ENCODE peak calls at places on chromosomes 16 and 17, in five cellular contexts. N is heart right ventricle, R is heart left ventricle, F is lung, X is astrocyte. E is an unnamed sample.
A peak's percentile ranks its signal among the peaks of the same experiment; 100 is the strongest.

GRCh38 chr16:84143784-84144199 is 1.2 kb downstream of the HSDL1 start:
- DNase-seq in N (no peak), R (no peak), F (no peak), X (no peak), E (no peak)

GRCh38 chr17:36625188-36625587 is 23.8 kb downstream of the MRM1 start:
- DNase-seq in N (no peak), R (no peak), F (no peak), X (no peak), E (no peak)

GRCh38 chr16:82630688-82631087 is 3.9 kb downstream of the CDH13 start:
- DNase-seq in N (no peak), R (no peak), F (no peak), X (no peak), E (no peak)

GRCh38 chr16:76052725-76053124 is 224.5 kb upstream of the CNTNAP4 start:
- DNase-seq in N (no peak), R (no peak), F (no peak), X (no peak), E (no peak)

GRCh38 chr17:36850794-36851193 is 86.5 kb upstream of the LHX1 start:
- DNase-seq in N (no peak), R (no peak), F (no peak), X (peak; percentile 65), E (no peak)

GRCh38 chr16:73213761-73214480 is 166.0 kb upstream of the ZFHX3 start:
- DNase-seq in N (no peak), R (no peak), F (no peak), X (no peak), E (no peak)

GRCh38 chr17:18136357-18136756 is 27.8 kb downstream of the MYO15A start:
- DNase-seq in N (no peak), R (no peak), F (no peak), X (no peak), E (no peak)

GRCh38 chr17:61150686-61151299 is 248.8 kb upstream of the TBX2 start:
- DNase-seq in N (no peak), R (no peak), F (no peak), X (no peak), E (no peak)

GRCh38 chr16:82187829-82188228 is 17.8 kb upstream of the MPHOSPH6 start:
- DNase-seq in N (no peak), R (no peak), F (no peak), X (no peak), E (no peak)

GRCh38 chr16:88548985-88549384 is 21.2 kb upstream of the ZC3H18 start:
- DNase-seq in N (no peak), R (no peak), F (no peak), X (no peak), E (no peak)

GRCh38 chr17:75142236-75142971 is 10.9 kb upstream of the NT5C start:
- DNase-seq in N (no peak), R (no peak), F (no peak), X (no peak), E (no peak)

GRCh38 chr16:720507-720989 is 398 bp upstream of the ANTKMT start:
- DNase-seq in N (no peak), R (peak; percentile 70), F (no peak), X (peak; percentile 58), E (peak; percentile 53)

GRCh38 chr17:82323514-82324234 is 6.3 kb upstream of the CD7 start:
- DNase-seq in N (peak; percentile 8), R (no peak), F (no peak), X (no peak), E (peak; percentile 52)

GRCh38 chr16:29683543-29684090 is 4.6 kb downstream of the QPRT start:
- DNase-seq in N (no peak), R (no peak), F (no peak), X (no peak), E (no peak)

GRCh38 chr16:70687671-70688265 is 1.9 kb upstream of the MTSS2 start:
- DNase-seq in N (peak; percentile 27), R (no peak), F (no peak), X (no peak), E (peak; percentile 68)

GRCh38 chr17:45836047-45837044 is 8.3 kb upstream of the SPPL2C start:
- DNase-seq in N (no peak), R (no peak), F (no peak), X (no peak), E (no peak)

GRCh38 chr17:58391302-58391984 is 25.9 kb downstream of the RNF43 start:
- DNase-seq in N (no peak), R (peak; percentile 23), F (peak; percentile 92), X (peak; percentile 20), E (no peak)

GRCh38 chr17:8707591-8708453 is 36.8 kb downstream of the CCDC42 start:
- DNase-seq in N (no peak), R (no peak), F (no peak), X (no peak), E (peak; percentile 83)

GRCh38 chr16:24917236-24917635 is 71.5 kb downstream of the SLC5A11 start:
- DNase-seq in N (no peak), R (no peak), F (no peak), X (no peak), E (no peak)

GRCh38 chr16:55264949-55265348 is 59.1 kb upstream of the IRX6 start:
- DNase-seq in N (no peak), R (no peak), F (peak; percentile 29), X (no peak), E (no peak)

GRCh38 chr17:51585514-51586104 is 325.3 kb downstream of the UTP18 start:
- DNase-seq in N (no peak), R (no peak), F (no peak), X (no peak), E (no peak)

GRCh38 chr17:7147772-7148171 is 31.4 kb downstream of the ASGR1 start:
- DNase-seq in N (no peak), R (no peak), F (no peak), X (no peak), E (no peak)

GRCh38 chr17:39261286-39261685 is 35.5 kb upstream of the STAC2 start:
- DNase-seq in N (no peak), R (no peak), F (no peak), X (no peak), E (no peak)

GRCh38 chr17:3890082-3890892 is 2.6 kb downstream of the CAMKK1 start:
- DNase-seq in N (peak; percentile 62), R (peak; percentile 72), F (peak; percentile 60), X (peak; percentile 85), E (peak; percentile 82)

GRCh38 chr16:69921125-69921524 is 30.0 kb upstream of the CLEC18A start:
- DNase-seq in N (no peak), R (no peak), F (no peak), X (peak; percentile 43), E (no peak)

GRCh38 chr17:77654861-77655260 is 303.6 kb upstream of the TNRC6C start:
- DNase-seq in N (no peak), R (no peak), F (no peak), X (no peak), E (no peak)

GRCh38 chr16:83542491-83542890 is 265.3 kb upstream of the HSBP1 start:
- DNase-seq in N (no peak), R (no peak), F (no peak), X (no peak), E (no peak)

GRCh38 chr17:81445642-81446500 is 50.6 kb downstream of the BAHCC1 start:
- DNase-seq in N (no peak), R (no peak), F (no peak), X (no peak), E (no peak)

GRCh38 chr17:82615084-82616020 is 32.9 kb downstream of the WDR45B start:
- DNase-seq in N (no peak), R (no peak), F (no peak), X (no peak), E (no peak)

GRCh38 chr16:30472328-30472942 is at the start of gene ITGAL:
- DNase-seq in N (peak; percentile 35), R (peak; percentile 27), F (peak; percentile 62), X (no peak), E (peak; percentile 70)

GRCh38 chr16:23071202-23072083 is 77.8 kb downstream of the USP31 start:
- DNase-seq in N (no peak), R (peak; percentile 59), F (no peak), X (peak; percentile 66), E (no peak)

GRCh38 chr17:63113167-63113566 is 147.1 kb downstream of the TANC2 start:
- DNase-seq in N (no peak), R (no peak), F (no peak), X (no peak), E (no peak)

GRCh38 chr17:38925263-38925995 is at the start of gene LASP1NB:
- DNase-seq in N (peak; percentile 50), R (peak; percentile 75), F (no peak), X (peak; percentile 40), E (peak; percentile 82)

GRCh38 chr17:40038882-40039513 is 15.2 kb downstream of the MED24 start:
- DNase-seq in N (peak; percentile 54), R (peak; percentile 80), F (peak; percentile 62), X (peak; percentile 68), E (peak; percentile 86)

GRCh38 chr16:88790312-88791150 is 5.5 kb upstream of the PIEZO1 start:
- DNase-seq in N (peak; percentile 44), R (no peak), F (no peak), X (no peak), E (peak; percentile 82)

GRCh38 chr17:31672161-31672819 is 186.8 kb downstream of the COPRS start:
- DNase-seq in N (no peak), R (no peak), F (no peak), X (no peak), E (no peak)

DNA sequence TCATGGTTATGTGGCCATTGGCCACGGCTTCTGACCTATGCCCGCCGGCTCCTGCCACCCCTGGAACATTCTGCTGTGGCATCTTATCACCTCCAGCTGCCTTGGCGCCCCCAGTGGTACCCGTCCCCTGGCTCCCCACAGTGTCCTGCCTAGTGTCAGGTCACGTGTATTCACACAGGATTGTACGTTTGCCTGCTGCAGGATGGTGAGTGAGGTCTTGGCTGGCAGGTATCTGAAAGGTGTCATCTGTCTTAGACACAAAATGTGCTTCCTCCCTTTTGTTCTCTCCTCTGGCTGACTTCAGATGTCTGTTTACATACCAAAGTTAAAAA is 24.9 kb downstream of the DBNDD1 start:
- DNase-seq in N (no peak), R (no peak), F (no peak), X (no peak), E (no peak)
- H3K9me3 ChIP-seq in N (no peaks in the 10 kb centered on the region), R (no peaks in the 10 kb centered on the region), F (peaks cover 10% of the 10 kb centered on the region), X (peaks cover 29% of the 10 kb centered on the region), E (no peaks in the 10 kb centered on the region)

GRCh38 chr17:33294994-33295393 is 1.9 kb upstream of the ASIC2 start:
- DNase-seq in N (no peak), R (no peak), F (no peak), X (no peak), E (no peak)

GRCh38 chr17:33290156-33290697 is 2.9 kb downstream of the ASIC2 start:
- DNase-seq in N (no peak), R (no peak), F (no peak), X (no peak), E (no peak)

GRCh38 chr17:33291248-33292183 is 1.6 kb downstream of the ASIC2 start:
- DNase-seq in N (peak; percentile 11), R (no peak), F (no peak), X (peak; percentile 63), E (peak; percentile 53)

GRCh38 chr17:33292184-33292980 is 713 bp downstream of the ASIC2 start:
- DNase-seq in N (peak; percentile 8), R (no peak), F (no peak), X (peak; percentile 31), E (no peak)

GRCh38 chr17:33292981-33293867 is at the start of gene ASIC2:
- DNase-seq in N (no peak), R (no peak), F (no peak), X (peak; percentile 39), E (no peak)
- H3K9me3 ChIP-seq in N (no peaks in the 10 kb centered on the region), R (no peaks in the 10 kb centered on the region), F (peaks cover 2% of the 10 kb centered on the region), X (no peaks in the 10 kb centered on the region), E (no peaks in the 10 kb centered on the region)

GRCh38 chr17:5181509-5182305 is 10.0 kb downstream of the ZNF594 start:
- DNase-seq in N (no peak), R (no peak), F (no peak), X (no peak), E (no peak)
- H3K9me3 ChIP-seq in N (peaks cover 90% of the 10 kb centered on the region), R (peaks cover 100% of the 10 kb centered on the region), F (peaks cover 40% of the 10 kb centered on the region), X (peaks cover 73% of the 10 kb centered on the region), E (peaks cover 27% of the 10 kb centered on the region)

GRCh38 chr16:64419832-64420231 is 702.0 kb downstream of the CDH11 start:
- DNase-seq in N (no peak), R (no peak), F (no peak), X (no peak), E (no peak)
- H3K9me3 ChIP-seq in N (no peaks in the 10 kb centered on the region), R (no peaks in the 10 kb centered on the region), F (peaks cover 2% of the 10 kb centered on the region), X (no peaks in the 10 kb centered on the region), E (no peaks in the 10 kb centered on the region)